ENCODE peak calls at places on chromosomes 6 and 20, in nine cellular contexts. X, D, T, H, Z, N, A, J and M are unnamed samples.

GRCh38 chr6:165900970-165901369 is 237.9 kb upstream of the PDE10A start:
- DNase-seq in N (no peak), D (no peak), T (no peak), A (no peak), X (no peak), J (no peak), Z (no peak), H (no peak), M (no peak)

GRCh38 chr6:130617658-130618057 is 209.5 kb upstream of the SMLR1 start:
- DNase-seq in H (no peak), J (no peak), Z (no peak), D (no peak), T (no peak), X (no peak), A (no peak), N (no peak), M (no peak)

GRCh38 chr6:117128052-117128451 is 137.3 kb upstream of the VGLL2 start:
- DNase-seq in X (no peak), D (no peak), T (no peak), H (no peak), A (no peak), J (no peak), N (no peak), Z (no peak), M (no peak)

GRCh38 chr6:148179786-148180185 is 162.9 kb upstream of the SASH1 start:
- DNase-seq in J (no peak), H (peak; percentile 44), T (no peak), X (no peak), D (peak; percentile 84), Z (no peak), A (no peak), N (no peak), M (no peak)

GRCh38 chr6:41545174-41545702 is 943 bp upstream of the FOXP4 start:
- DNase-seq in H (peak; percentile 44), J (no peak), Z (no peak), D (no peak), X (no peak), T (no peak), A (no peak), N (no peak), M (no peak)

GRCh38 chr20:62475819-62476073 is at the start of gene GATA5:
- DNase-seq in D (no peak), T (no peak), Z (no peak), X (no peak), H (no peak), J (no peak), A (no peak), N (no peak), M (no peak)

GRCh38 chr6:103255132-103255531 is 1604.6 kb downstream of the HACE1 start:
- DNase-seq in J (no peak), A (no peak), H (no peak), X (no peak), Z (no peak), D (no peak), N (no peak), T (no peak), M (no peak)

GRCh38 chr6:84774174-84775158 is 10.1 kb upstream of the TBX18 start:
- DNase-seq in Z (no peak), A (no peak), X (no peak), J (no peak), H (peak; percentile 53), D (peak; percentile 79), T (no peak), N (no peak), M (peak; percentile 70)

GRCh38 chr6:142459267-142459666 is 157.5 kb downstream of the ADGRG6 start:
- DNase-seq in N (no peak), H (no peak), X (no peak), Z (no peak), J (no peak), A (no peak), T (no peak), D (no peak), M (no peak)

GRCh38 chr6:142695016-142695415 is 250.0 kb downstream of the HIVEP2 start:
- DNase-seq in Z (no peak), H (no peak), A (no peak), N (no peak), X (no peak), D (no peak), T (no peak), J (no peak), M (no peak)

GRCh38 chr6:90764001-90764400 is 177.1 kb upstream of the MAP3K7 start:
- DNase-seq in J (no peak), D (no peak), T (no peak), X (no peak), H (no peak), Z (no peak), N (no peak), A (no peak), M (no peak)

GRCh38 chr6:132713355-132714134 is at the start of gene VNN1:
- DNase-seq in Z (no peak), J (peak; percentile 29), T (no peak), N (no peak), H (no peak), X (no peak), A (no peak), D (no peak), M (no peak)

GRCh38 chr6:164528539-164528938 is 780.9 kb downstream of the C6orf118 start:
- DNase-seq in A (no peak), Z (no peak), T (no peak), J (no peak), D (no peak), N (no peak), H (no peak), X (no peak), M (no peak)

GRCh38 chr6:10852281-10852965 is 14.1 kb upstream of the MAK start:
- DNase-seq in X (no peak), Z (no peak), N (no peak), H (no peak), A (no peak), D (no peak), T (no peak), J (no peak), M (no peak)

GRCh38 chr20:653110-653589 is at the start of gene SRXN1:
- DNase-seq in X (peak; percentile 58), Z (peak; percentile 82), J (peak; percentile 93), D (peak; percentile 87), T (peak; percentile 94), A (no peak), H (peak; percentile 95), N (peak; percentile 89), M (peak; percentile 97)
- TF ChIP-seq POLR2AphosphoS5 in X (no peak), Z (peak; percentile 22), J (peak; percentile 48), D (peak; percentile 61), T (no peak), A (no peak), H (peak; percentile 11), N (no peak), M (peak; percentile 59)

GRCh38 chr6:98067375-98067774 is 767.0 kb upstream of the POU3F2 start:
- DNase-seq in D (no peak), N (no peak), Z (no peak), J (no peak), H (no peak), T (no peak), A (no peak), X (no peak), M (no peak)
- TF ChIP-seq POLR2AphosphoS5 in D (no peak), N (no peak), Z (no peak), J (no peak), H (no peak), T (no peak), A (no peak), X (no peak), M (no peak)

GRCh38 chr20:50510706-50511401 is 671 bp downstream of the PTPN1 start:
- DNase-seq in N (no peak), A (no peak), H (peak; percentile 44), T (no peak), J (peak; percentile 38), X (no peak), Z (no peak), D (peak; percentile 45), M (peak; percentile 88)
- TF ChIP-seq POLR2AphosphoS5 in N (no peak), A (no peak), H (no peak), T (no peak), J (no peak), X (no peak), Z (no peak), D (no peak), M (no peak)

GRCh38 chr6:56749632-56750151 is 107.0 kb upstream of the DST start:
- DNase-seq in T (no peak), A (peak; percentile 90), N (no peak), D (peak; percentile 71), H (no peak), Z (no peak), X (no peak), J (no peak), M (no peak)
- TF ChIP-seq POLR2AphosphoS5 in T (no peak), A (no peak), N (no peak), D (no peak), H (no peak), Z (peak; percentile 13), X (no peak), J (no peak), M (no peak)

GRCh38 chr6:37200085-37200484 is 30.1 kb downstream of the PIM1 start:
- DNase-seq in N (no peak), T (no peak), D (no peak), A (no peak), J (no peak), X (no peak), H (no peak), Z (no peak), M (no peak)
- TF ChIP-seq POLR2AphosphoS5 in N (no peak), T (no peak), D (no peak), A (no peak), J (no peak), X (no peak), H (no peak), Z (no peak), M (no peak)

GRCh38 chr6:144063246-144063743 is 32.1 kb downstream of the SF3B5 start:
- DNase-seq in H (peak; percentile 54), N (no peak), A (no peak), J (peak; percentile 51), Z (no peak), T (no peak), X (no peak), D (no peak), M (no peak)
- TF ChIP-seq POLR2AphosphoS5 in H (no peak), N (no peak), A (no peak), J (no peak), Z (no peak), T (no peak), X (no peak), D (no peak), M (no peak)